ENCODE peak calls at places on chromosomes 1 and 21, in six cellular contexts. W is heart right ventricle, X is aorta, O is ascending aorta, R is fibroblast of lung, B is psoas muscle. M is an unnamed sample. For H3K9me3 and H3K4me1, the result is how much of the 10 kb centered on the place peaks cover.

GRCh38 chr1:114458208-114458777 is 52.7 kb downstream of the TRIM33 start:
- DNase-seq in W (no peak), X (no peak), O (no peak), R (peak), B (no peak), M (no peak)

GRCh38 chr1:35706846-35707245 is 11.8 kb downstream of the C1orf216 start:
- DNase-seq in W (no peak), X (no peak), O (no peak), R (no peak), B (no peak), M (no peak)

GRCh38 chr1:112995890-112996289 is 39.9 kb upstream of the SLC16A1 start:
- DNase-seq in W (no peak), X (no peak), O (no peak), R (no peak), B (no peak), M (no peak)

GRCh38 chr1:117241512-117241911 is 30.8 kb upstream of the VTCN1 start:
- DNase-seq in W (no peak), X (no peak), O (no peak), R (no peak), B (no peak), M (no peak)

GRCh38 chr1:106571109-106571508 is 485.4 kb upstream of the PRMT6 start:
- DNase-seq in W (no peak), X (no peak), O (no peak), R (no peak), B (no peak), M (peak)

GRCh38 chr1:153232553-153232952 is 15.2 kb downstream of the PRR9 start:
- DNase-seq in W (no peak), X (no peak), O (no peak), R (no peak), B (no peak), M (no peak)

GRCh38 chr1:65027699-65028358 is 61.5 kb upstream of the JAK1 start:
- DNase-seq in W (peak), X (peak), O (no peak), R (no peak), B (peak), M (peak)

GRCh38 chr1:204673909-204674701 is 11.4 kb downstream of the LRRN2 start:
- DNase-seq in W (no peak), X (no peak), O (no peak), R (no peak), B (no peak), M (no peak)

GRCh38 chr1:12600880-12601633 is 17.0 kb downstream of the DHRS3 start:
- DNase-seq in W (no peak), X (no peak), O (no peak), R (no peak), B (no peak), M (no peak)

GRCh38 chr1:115771094-115771846 is 2.8 kb upstream of the CASQ2 start:
- DNase-seq in W (no peak), X (no peak), O (no peak), R (no peak), B (no peak), M (no peak)

GRCh38 chr1:234270581-234271242 is 102.5 kb upstream of the COA6 start:
- DNase-seq in W (no peak), X (no peak), O (no peak), R (no peak), B (no peak), M (no peak)

GRCh38 chr1:229268505-229268904 is 2.4 kb upstream of the RAB4A start:
- DNase-seq in W (no peak), X (no peak), O (no peak), R (no peak), B (no peak), M (no peak)

GRCh38 chr1:155017946-155018316 is 15.3 kb downstream of the ZBTB7B start:
- DNase-seq in W (no peak), X (no peak), O (no peak), R (no peak), B (no peak), M (no peak)

GRCh38 chr1:220483700-220484099 is 44.2 kb upstream of the MARK1 start:
- DNase-seq in W (peak), X (peak), O (peak), R (peak), B (no peak), M (no peak)

GRCh38 chr1:224643653-224644052 is 27.5 kb downstream of the CNIH3 start:
- DNase-seq in W (no peak), X (no peak), O (no peak), R (no peak), B (no peak), M (no peak)

GRCh38 chr1:97252076-97252475 is 530.5 kb downstream of the PTBP2 start:
- DNase-seq in W (no peak), X (peak), O (peak), R (peak), B (peak), M (no peak)

GRCh38 chr1:154765970-154766369 is 104.1 kb downstream of the KCNN3 start:
- DNase-seq in W (no peak), X (peak), O (peak), R (peak), B (no peak), M (peak)

GRCh38 chr21:29378814-29379213 is 80.1 kb downstream of the BACH1 start:
- DNase-seq in W (no peak), X (no peak), O (no peak), R (peak), B (no peak), M (no peak)

GRCh38 chr1:195733826-195734225 is 874.4 kb downstream of the KCNT2 start:
- DNase-seq in W (no peak), X (no peak), O (no peak), R (no peak), B (no peak), M (peak)

GRCh38 chr21:14243877-14244276 is 27.9 kb downstream of the RBM11 start:
- DNase-seq in W (no peak), X (no peak), O (no peak), R (no peak), B (no peak), M (no peak)

GRCh38 chr1:181391297-181391905 is 91.9 kb upstream of the CACNA1E start:
- DNase-seq in W (no peak), X (no peak), O (no peak), R (no peak), B (no peak), M (peak)

GRCh38 chr1:216960716-216961115 is 237.5 kb upstream of the ESRRG start:
- DNase-seq in W (no peak), X (no peak), O (no peak), R (peak), B (no peak), M (no peak)

GRCh38 chr1:89590341-89591080 is 42.4 kb upstream of the LRRC8C start:
- DNase-seq in W (no peak), X (no peak), O (no peak), R (no peak), B (no peak), M (no peak)

GRCh38 chr1:208907785-208908184 is 663.6 kb upstream of the PLXNA2 start:
- DNase-seq in W (no peak), X (no peak), O (no peak), R (no peak), B (no peak), M (no peak)

GRCh38 chr1:116292929-116293725 is 79.9 kb upstream of the ATP1A1 start:
- DNase-seq in W (no peak), X (no peak), O (no peak), R (no peak), B (no peak), M (no peak)

GRCh38 chr1:210232524-210233215 is at the start of gene SERTAD4:
- DNase-seq in W (no peak), X (peak), O (no peak), R (no peak), B (peak), M (peak)

GRCh38 chr1:64343105-64343960 is 126.6 kb upstream of the CACHD1 start:
- DNase-seq in W (no peak), X (no peak), O (no peak), R (peak), B (no peak), M (peak)

GRCh38 chr1:214318956-214319355 is 38.0 kb downstream of the SMYD2 start:
- DNase-seq in W (no peak), X (no peak), O (no peak), R (no peak), B (no peak), M (no peak)

GRCh38 chr1:115976900-115977480 is 677 bp downstream of the SLC22A15 start:
- DNase-seq in W (no peak), X (no peak), O (no peak), R (peak), B (no peak), M (no peak)

GRCh38 chr21:46159841-46160562 is 4.6 kb upstream of the FTCD start:
- DNase-seq in W (no peak), X (peak), O (peak), R (no peak), B (no peak), M (no peak)

GRCh38 chr21:40487406-40487805 is 359.6 kb downstream of the DSCAM start:
- DNase-seq in W (no peak), X (no peak), O (no peak), R (no peak), B (no peak), M (no peak)
- H3K9me3 ChIP-seq in W (under half), X (under half), O (under half), R (under half), B (under half), M (under half)

GRCh38 chr1:203287109-203287893 is 18.0 kb upstream of the BTG2 start:
- DNase-seq in W (peak), X (peak), O (peak), R (peak), B (peak), M (peak)
- H3K4me1 ChIP-seq in W (half or more), X (under half), O (under half), R (under half), B (half or more), M (half or more)

DNA sequence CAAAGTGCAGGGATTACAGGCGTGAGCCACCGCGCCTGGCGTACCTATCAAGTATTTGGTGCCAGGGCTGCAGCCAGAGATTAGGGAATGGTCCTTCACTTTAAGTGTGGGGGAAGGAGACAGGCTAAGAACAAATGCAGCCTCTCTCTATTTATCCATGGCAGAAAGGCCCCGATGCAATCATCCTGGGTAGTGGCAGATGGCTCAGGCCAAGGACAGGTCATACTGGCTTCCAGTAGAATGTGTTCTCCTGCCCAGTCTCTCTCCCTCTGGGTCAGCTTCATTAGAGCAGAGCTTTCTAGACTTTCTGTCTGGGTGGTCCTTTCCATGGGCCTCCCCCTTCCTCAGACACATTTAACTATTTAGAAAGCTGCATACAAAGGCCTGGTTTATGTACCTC is 4.7 kb upstream of the PTCH2 start:
- DNase-seq in W (no peak), X (no peak), O (no peak), R (no peak), B (no peak), M (no peak)
- H3K27ac ChIP-seq in W (no peak), X (no peak), O (no peak), R (no peak), B (no peak), M (no peak)

GRCh38 chr1:160605205-160605604 is 25.9 kb upstream of the CD84 start:
- DNase-seq in W (no peak), X (no peak), O (no peak), R (no peak), B (no peak), M (no peak)
- H3K9me3 ChIP-seq in W (under half), X (under half), O (under half), R (under half), B (under half), M (under half)

GRCh38 chr1:15196807-15197530 is 43.4 kb downstream of the TMEM51 start:
- DNase-seq in W (no peak), X (no peak), O (no peak), R (no peak), B (no peak), M (no peak)
- H3K4me1 ChIP-seq in W (under half), X (under half), O (under half), R (under half), B (under half), M (under half)

GRCh38 chr1:150409504-150410362 is 45.8 kb downstream of the RPRD2 start:
- DNase-seq in W (no peak), X (no peak), O (no peak), R (peak), B (no peak), M (no peak)

GRCh38 chr1:150406483-150406882 is 42.5 kb downstream of the RPRD2 start:
- DNase-seq in W (no peak), X (no peak), O (no peak), R (no peak), B (no peak), M (no peak)

GRCh38 chr1:150407330-150407729 is 43.4 kb downstream of the RPRD2 start:
- DNase-seq in W (no peak), X (no peak), O (no peak), R (no peak), B (no peak), M (no peak)

GRCh38 chr1:150410582-150411101 is 46.7 kb downstream of the RPRD2 start:
- DNase-seq in W (no peak), X (no peak), O (no peak), R (peak), B (no peak), M (no peak)

GRCh38 chr1:150408800-150409199 is 44.9 kb downstream of the RPRD2 start:
- DNase-seq in W (no peak), X (no peak), O (no peak), R (no peak), B (no peak), M (no peak)
- H3K27ac ChIP-seq in W (no peak), X (no peak), O (no peak), R (no peak), B (no peak), M (no peak)

GRCh38 chr1:930633-931138 is 7.0 kb downstream of the SAMD11 start:
- DNase-seq in W (no peak), X (no peak), O (no peak), R (no peak), B (no peak), M (no peak)

GRCh38 chr1:929712-930632 is 6.2 kb downstream of the SAMD11 start:
- DNase-seq in W (no peak), X (no peak), O (no peak), R (no peak), B (no peak), M (no peak)

GRCh38 chr1:932776-933602 is 9.3 kb downstream of the SAMD11 start:
- DNase-seq in W (no peak), X (no peak), O (no peak), R (no peak), B (no peak), M (no peak)

GRCh38 chr1:932178-932520 is 8.4 kb downstream of the SAMD11 start:
- DNase-seq in W (no peak), X (no peak), O (no peak), R (no peak), B (no peak), M (no peak)

GRCh38 chr1:931380-932177 is 7.9 kb downstream of the SAMD11 start:
- DNase-seq in W (no peak), X (no peak), O (no peak), R (no peak), B (no peak), M (peak)
- H3K9me3 ChIP-seq in W (under half), X (under half), O (under half), R (under half), B (under half), M (under half)

DNA sequence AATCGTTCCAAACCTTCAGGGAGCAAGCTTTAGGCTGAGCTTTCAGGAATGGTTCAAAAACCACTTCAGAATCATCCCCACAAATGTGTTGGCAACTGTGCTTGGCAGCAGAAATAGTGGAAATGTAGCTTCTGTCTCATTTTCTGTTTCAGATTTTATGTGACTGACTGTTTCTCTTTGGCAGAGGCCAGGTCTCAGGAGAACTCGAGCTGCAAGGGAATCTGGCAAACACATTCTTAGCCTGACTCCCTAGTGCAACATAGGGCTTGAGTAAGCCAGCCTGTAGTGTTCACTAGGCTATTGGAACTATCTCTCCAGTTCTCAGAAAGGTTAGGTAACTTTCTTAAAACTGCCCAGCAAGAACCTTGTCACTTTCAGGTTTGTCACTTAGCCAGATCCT is 128.6 kb downstream of the PLA2G4A start:
- DNase-seq in W (no peak), X (no peak), O (no peak), R (no peak), B (peak), M (no peak)
- H3K4me1 ChIP-seq in W (under half), X (under half), O (under half), R (under half), B (under half), M (under half)

GRCh38 chr1:161198877-161199431 is at the start of gene ADAMTS4:
- DNase-seq in W (peak), X (peak), O (peak), R (peak), B (peak), M (peak)
- H3K27ac ChIP-seq in W (peak), X (no peak), O (peak), R (peak), B (peak), M (peak)

GRCh38 chr1:11538886-11539285 is 59.9 kb downstream of the DISP3 start:
- DNase-seq in W (no peak), X (no peak), O (no peak), R (no peak), B (no peak), M (no peak)
- H3K9me3 ChIP-seq in W (under half), X (under half), O (under half), R (under half), B (under half), M (under half)

M was measured in SJCRH30.